ENCODE peak calls at places on chromosomes 3 and 15, in six cellular contexts. F, T, X, E, K and A are unnamed samples.

GRCh38 chr15:41486286-41486685 is 7.4 kb upstream of the ITPKA start:
- DNase-seq in E (no peak), T (no peak), K (no peak), X (no peak), F (no peak), A (no peak)

GRCh38 chr3:174233511-174233910 is 625.6 kb upstream of the NAALADL2 start:
- DNase-seq in K (no peak), T (no peak), X (no peak), F (no peak), E (no peak), A (no peak)

GRCh38 chr3:16802382-16802781 is 82.4 kb upstream of the PLCL2 start:
- DNase-seq in F (no peak), K (no peak), T (no peak), E (no peak), X (no peak), A (no peak)

GRCh38 chr3:182490601-182491485 is 302.5 kb upstream of the ATP11B start:
- DNase-seq in X (no peak), T (peak), E (peak), K (no peak), F (no peak), A (no peak)

GRCh38 chr3:196127308-196128040 is 45.6 kb upstream of the TFRC start:
- DNase-seq in X (no peak), F (no peak), T (peak), E (no peak), K (no peak), A (no peak)

GRCh38 chr15:48062476-48062875 is 58.3 kb upstream of the SLC24A5 start:
- DNase-seq in X (no peak), K (no peak), E (no peak), F (no peak), T (no peak), A (no peak)

GRCh38 chr3:16363636-16364035 is 98.6 kb downstream of the OXNAD1 start:
- DNase-seq in F (no peak), T (no peak), E (no peak), K (no peak), X (no peak), A (no peak)

GRCh38 chr15:41930221-41930866 is 36.5 kb upstream of the SPTBN5 start:
- DNase-seq in E (peak), F (no peak), T (no peak), X (no peak), K (peak), A (no peak)

GRCh38 chr3:1380926-1381646 is 288.3 kb downstream of the CNTN6 start:
- DNase-seq in E (no peak), F (no peak), X (no peak), K (no peak), T (no peak), A (no peak)

GRCh38 chr15:64004059-64004458 is 42.2 kb downstream of the DAPK2 start:
- DNase-seq in T (no peak), K (no peak), X (no peak), F (no peak), E (no peak), A (no peak)

GRCh38 chr3:148958681-148959080 is 32.7 kb upstream of the GYG1 start:
- DNase-seq in E (no peak), T (no peak), F (no peak), K (no peak), X (no peak), A (no peak)

GRCh38 chr15:78090422-78090821 is 1.9 kb upstream of the SH2D7 start:
- DNase-seq in K (no peak), F (no peak), T (no peak), X (no peak), E (no peak), A (no peak)

GRCh38 chr3:43764012-43764411 is 73.3 kb downstream of the ABHD5 start:
- DNase-seq in K (no peak), X (no peak), E (no peak), T (no peak), F (no peak), A (no peak)

GRCh38 chr3:95277614-95278013 is 1214.8 kb downstream of the NSUN3 start:
- DNase-seq in T (peak), X (no peak), F (no peak), K (no peak), E (no peak), A (no peak)

GRCh38 chr3:196122021-196122687 is 40.3 kb upstream of the TFRC start:
- DNase-seq in E (peak), K (no peak), X (no peak), F (no peak), T (no peak), A (no peak)

GRCh38 chr3:180633722-180634121 is 31.8 kb downstream of the TTC14 start:
- DNase-seq in F (no peak), E (no peak), T (peak), K (no peak), X (no peak), A (no peak)

GRCh38 chr3:28836199-28836598 is 444.7 kb upstream of the RBMS3 start:
- DNase-seq in E (no peak), X (no peak), K (no peak), F (no peak), T (no peak), A (no peak)

GRCh38 chr3:105093853-105094252 is 272.9 kb upstream of the ALCAM start:
- DNase-seq in X (no peak), F (no peak), K (no peak), E (no peak), T (no peak), A (no peak)

GRCh38 chr3:30012941-30013543 is 593.4 kb upstream of the TGFBR2 start:
- DNase-seq in X (peak), T (peak), F (no peak), K (peak), E (peak), A (peak)

GRCh38 chr3:51082363-51082762 is 302.7 kb upstream of the MANF start:
- DNase-seq in F (no peak), X (no peak), T (no peak), E (no peak), K (no peak), A (no peak)

GRCh38 chr3:67635257-67635656 is 19.2 kb downstream of the SUCLG2 start:
- DNase-seq in E (no peak), K (no peak), F (no peak), X (no peak), T (no peak), A (no peak)

GRCh38 chr3:28301607-28302158 is 46.8 kb upstream of the ZCWPW2 start:
- DNase-seq in F (no peak), X (no peak), E (peak), K (no peak), T (no peak), A (no peak)

GRCh38 chr3:177195242-177195940 is 1.9 kb downstream of the TBL1XR1 start:
- DNase-seq in E (no peak), T (peak), F (no peak), K (peak), X (no peak), A (no peak)

GRCh38 chr15:70867911-70868467 is 14.0 kb upstream of the LARP6 start:
- DNase-seq in F (no peak), K (no peak), E (no peak), T (peak), X (peak), A (no peak)

GRCh38 chr3:188553569-188553968 is 399.6 kb downstream of the LPP start:
- DNase-seq in K (no peak), X (no peak), F (no peak), T (no peak), E (no peak), A (no peak)

GRCh38 chr3:44920081-44920480 is 45.7 kb downstream of the TGM4 start:
- DNase-seq in X (no peak), T (no peak), K (no peak), F (no peak), E (no peak), A (no peak)

GRCh38 chr3:172332256-172333041 is 115.8 kb downstream of the GHSR start:
- DNase-seq in E (peak), X (peak), K (peak), T (peak), F (no peak), A (peak)

GRCh38 chr3:172653004-172653403 is 57.9 kb downstream of the NCEH1 start:
- DNase-seq in E (no peak), T (no peak), F (no peak), X (no peak), K (no peak), A (no peak)

GRCh38 chr15:69762373-69763148 is 309.9 kb downstream of the RPLP1 start:
- DNase-seq in F (no peak), E (peak), K (no peak), X (no peak), T (peak), A (no peak)

GRCh38 chr15:69758810-69759410 is 306.3 kb downstream of the RPLP1 start:
- DNase-seq in E (no peak), K (peak), F (no peak), X (no peak), T (no peak), A (peak)

GRCh38 chr15:69760263-69760855 is 307.7 kb downstream of the RPLP1 start:
- DNase-seq in K (no peak), F (no peak), X (no peak), T (no peak), E (no peak), A (no peak)

GRCh38 chr15:69758291-69758771 is 305.7 kb downstream of the RPLP1 start:
- DNase-seq in T (no peak), K (no peak), E (no peak), F (no peak), X (no peak), A (no peak)

DNA sequence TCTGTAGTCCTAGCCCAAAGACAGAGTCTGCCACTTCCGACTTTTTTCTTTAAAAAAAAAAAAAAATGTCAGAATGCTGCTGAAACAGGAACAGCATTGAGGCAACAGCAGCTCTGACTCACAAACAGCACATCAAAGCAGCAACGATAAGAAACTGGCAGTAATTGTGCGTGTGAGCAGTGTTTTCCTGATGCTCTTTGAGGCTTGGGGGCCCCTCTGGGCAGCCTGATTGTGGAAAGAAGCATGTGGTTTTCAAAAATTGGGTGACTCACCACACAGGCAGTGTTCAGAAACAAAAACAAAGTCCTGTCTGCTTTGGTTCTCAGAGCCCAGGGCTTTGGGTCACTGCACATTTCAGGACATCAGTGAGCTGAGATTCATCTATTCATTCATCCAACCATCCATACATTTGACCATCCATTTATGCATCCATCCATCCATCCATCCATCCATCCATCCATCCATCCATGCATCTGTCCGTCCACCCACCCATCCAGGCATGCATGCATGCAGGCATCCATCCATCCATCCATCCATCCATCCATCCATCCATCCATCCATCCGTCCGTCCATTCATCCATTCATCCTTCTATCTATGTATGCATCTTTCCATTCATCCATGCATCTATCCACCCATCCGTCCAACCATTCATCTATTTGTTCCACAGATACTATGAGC is 308.4 kb downstream of the RPLP1 start:
- DNase-seq in T (no peak), X (peak), K (peak), E (peak), F (no peak), A (peak)
- H3K27ac ChIP-seq in T (no peak), X (no peak), K (peak), E (no peak), F (peak), A (no peak)

GRCh38 chr3:125051715-125052581 is 3.8 kb downstream of the HEG1 start:
- DNase-seq in X (peak), T (peak), F (peak), K (no peak), E (no peak), A (peak)

GRCh38 chr3:125048282-125048681 is 7.5 kb downstream of the HEG1 start:
- DNase-seq in T (no peak), K (no peak), E (no peak), F (no peak), X (no peak), A (no peak)

GRCh38 chr3:125052671-125053303 is 3.0 kb downstream of the HEG1 start:
- DNase-seq in T (no peak), X (no peak), F (no peak), E (peak), K (no peak), A (no peak)

GRCh38 chr3:125051205-125051604 is 4.6 kb downstream of the HEG1 start:
- DNase-seq in X (no peak), K (no peak), E (no peak), T (no peak), F (no peak), A (no peak)

DNA sequence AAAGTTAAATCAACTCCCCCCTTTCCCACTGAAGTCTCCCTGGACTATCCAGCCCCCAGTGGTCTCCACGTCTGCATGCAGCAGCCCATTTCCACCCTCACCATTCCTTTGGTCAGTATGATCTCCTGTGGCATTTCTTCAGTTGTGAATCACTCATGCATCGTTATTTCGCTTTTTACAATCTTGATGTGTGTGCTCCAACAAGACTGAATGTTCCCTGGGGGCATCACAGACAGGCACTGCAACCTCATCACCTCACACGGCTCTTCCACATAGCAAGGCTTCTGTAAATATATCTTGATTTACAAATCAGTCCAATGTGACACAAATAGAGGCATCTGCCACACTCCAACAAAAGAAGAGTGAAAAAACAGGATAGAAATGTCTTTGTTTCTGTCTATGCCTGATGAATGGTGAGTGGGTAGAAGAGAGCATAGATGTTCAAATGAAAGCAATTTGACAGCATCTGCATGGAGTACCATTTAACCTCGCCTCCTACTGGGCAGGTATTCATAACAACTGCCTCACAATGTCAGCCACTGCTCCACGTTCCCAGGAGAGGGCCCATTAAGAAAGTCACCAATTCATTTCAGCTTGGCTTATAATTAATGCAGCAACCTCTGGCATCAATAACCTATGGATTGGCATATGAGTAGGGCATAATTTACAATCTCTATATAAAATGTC is 5.2 kb downstream of the HEG1 start:
- DNase-seq in E (no peak), K (no peak), T (no peak), F (no peak), X (no peak), A (no peak)
- TF ChIP-seq CTCF in E (no peak), K (no peak), T (no peak), F (no peak), X (no peak), A (no peak)

GRCh38 chr3:81492048-81492447 is 269.4 kb downstream of the GBE1 start:
- DNase-seq in T (no peak), X (no peak), K (no peak), E (no peak), F (no peak), A (no peak)

GRCh38 chr3:81485444-81485865 is 276.0 kb downstream of the GBE1 start:
- DNase-seq in K (no peak), E (no peak), X (no peak), F (no peak), T (no peak), A (no peak)

GRCh38 chr3:81496407-81497104 is 264.9 kb downstream of the GBE1 start:
- DNase-seq in F (no peak), X (no peak), E (no peak), T (peak), K (no peak), A (no peak)

GRCh38 chr3:81490541-81491288 is 270.7 kb downstream of the GBE1 start:
- DNase-seq in F (peak), X (peak), T (peak), K (peak), E (peak), A (peak)
- H3K27ac ChIP-seq in F (no peak), X (no peak), T (peak), K (peak), E (no peak), A (no peak)

GRCh38 chr3:40901298-40901697 is 298.0 kb upstream of the CTNNB1 start:
- DNase-seq in X (no peak), E (no peak), F (no peak), K (peak), T (no peak), A (no peak)
- TF ChIP-seq CTCF in X (no peak), E (peak), F (no peak), K (no peak), T (no peak), A (no peak)

DNA sequence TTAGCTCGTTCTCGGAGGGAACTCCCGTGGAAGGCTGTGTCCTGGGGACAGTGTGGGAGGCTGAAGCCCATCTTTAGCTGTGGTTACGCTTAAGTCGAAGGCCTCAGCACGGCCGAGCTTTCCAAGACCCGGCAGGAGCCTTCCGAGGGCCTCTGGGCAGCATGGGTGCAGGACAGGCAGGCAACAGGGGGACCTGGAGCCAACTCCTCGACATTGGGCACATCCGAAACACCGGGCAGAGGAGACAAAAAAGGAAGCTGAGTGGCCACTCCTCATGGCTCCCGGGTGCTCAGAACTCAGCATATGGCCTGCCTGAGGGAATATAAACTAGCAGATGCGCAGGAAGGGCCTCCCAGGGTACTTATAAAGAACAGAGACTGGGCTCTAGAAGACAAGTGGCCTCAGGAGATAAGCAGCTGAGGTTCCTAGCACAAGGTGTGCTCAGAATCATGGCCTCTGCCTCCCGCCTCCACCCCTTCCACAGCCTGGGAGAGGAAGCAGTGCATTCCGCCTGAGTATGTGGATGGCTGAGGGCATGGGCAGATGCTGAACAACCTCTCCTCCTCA is 34.1 kb downstream of the ABTB1 start:
- DNase-seq in T (no peak), K (no peak), E (no peak), F (no peak), X (no peak), A (no peak)
- H3K27ac ChIP-seq in T (no peak), K (no peak), E (no peak), F (peak), X (peak), A (no peak)

GRCh38 chr3:96813820-96814580 is 394 bp upstream of the EPHA6 start:
- DNase-seq in E (peak), K (no peak), X (peak), T (peak), F (peak), A (no peak)
- TF ChIP-seq CTCF in E (peak), K (no peak), X (no peak), T (peak), F (no peak), A (no peak)

GRCh38 chr15:89383635-89384604 is 49.3 kb upstream of the POLG start:
- DNase-seq in E (no peak), F (peak), X (peak), K (no peak), T (peak), A (no peak)
- H3K27ac ChIP-seq in E (no peak), F (no peak), X (no peak), K (no peak), T (no peak), A (no peak)

GRCh38 chr3:129575233-129575986 is 31.1 kb downstream of the PLXND1 start:
- DNase-seq in F (no peak), E (no peak), K (no peak), X (no peak), T (no peak), A (no peak)
- TF ChIP-seq CTCF in F (no peak), E (no peak), K (no peak), X (no peak), T (no peak), A (no peak)

GRCh38 chr15:49331951-49332350 is 91.1 kb upstream of the FGF7 start:
- DNase-seq in F (no peak), T (no peak), X (no peak), E (no peak), K (no peak), A (no peak)

GRCh38 chr15:49328941-49329340 is 94.1 kb upstream of the FGF7 start:
- DNase-seq in X (no peak), K (no peak), T (no peak), F (no peak), E (no peak), A (no peak)

GRCh38 chr15:49327927-49328326 is 95.1 kb upstream of the FGF7 start:
- DNase-seq in K (no peak), T (no peak), F (no peak), E (no peak), X (no peak), A (no peak)

DNA sequence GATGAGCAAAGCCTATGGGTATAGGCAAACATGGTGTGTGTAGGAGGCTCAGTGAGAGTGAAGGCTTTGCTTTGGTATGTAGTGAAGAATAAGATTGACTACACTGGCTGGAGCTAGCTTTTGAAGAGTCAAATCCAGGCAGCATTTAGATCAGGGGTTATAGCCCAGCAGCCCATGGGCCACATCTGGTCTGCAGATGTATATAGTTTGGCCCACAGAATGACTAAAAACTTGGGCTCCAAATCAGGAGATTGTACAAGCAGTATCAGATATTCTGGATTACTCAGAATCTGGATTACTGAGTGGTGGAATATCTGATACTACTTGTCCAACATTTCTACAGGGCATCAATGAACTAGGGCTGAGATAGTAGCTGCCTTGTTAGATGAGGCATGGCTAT is 92.9 kb upstream of the FGF7 start:
- DNase-seq in E (no peak), X (no peak), F (no peak), K (no peak), T (no peak), A (no peak)
- H3K27ac ChIP-seq in E (no peak), X (no peak), F (no peak), K (no peak), T (no peak), A (no peak)